ENCODE peak calls at places on chromosome 20, in eight cellular contexts. One of them, this sample, is unnamed.

GRCh38 chr20:14775778-14776177 is 438.4 kb upstream of the FLRT3 start:
- DNase-seq in pancreas: peak
- DNase-seq in cardiac muscle cell: no peak
- DNase-seq in prostate gland: peak
- DNase-seq in SK-N-SH: no peak
- DNase-seq in hepatocyte: peak
- DNase-seq in A549: peak
- DNase-seq in fibroblast of lung: peak
- DNase-seq in this sample: no peak

GRCh38 chr20:40561187-40561586 is 127.8 kb downstream of the MAFB start:
- DNase-seq in SK-N-SH: no peak
- DNase-seq in A549: no peak
- DNase-seq in pancreas: no peak
- DNase-seq in fibroblast of lung: no peak
- DNase-seq in cardiac muscle cell: no peak
- DNase-seq in prostate gland: no peak
- DNase-seq in hepatocyte: no peak
- DNase-seq in this sample: no peak

GRCh38 chr20:31851240-31851955 is 6.0 kb upstream of the FOXS1 start:
- DNase-seq in SK-N-SH: no peak
- DNase-seq in prostate gland: no peak
- DNase-seq in fibroblast of lung: no peak
- DNase-seq in pancreas: no peak
- DNase-seq in A549: no peak
- DNase-seq in cardiac muscle cell: no peak
- DNase-seq in hepatocyte: no peak
- DNase-seq in this sample: no peak

GRCh38 chr20:37723668-37724067 is 29.8 kb downstream of the CTNNBL1 start:
- DNase-seq in prostate gland: peak
- DNase-seq in SK-N-SH: no peak
- DNase-seq in fibroblast of lung: no peak
- DNase-seq in A549: no peak
- DNase-seq in pancreas: no peak
- DNase-seq in hepatocyte: no peak
- DNase-seq in cardiac muscle cell: no peak
- DNase-seq in this sample: no peak

GRCh38 chr20:32433311-32434021 is 75.3 kb downstream of the ASXL1 start:
- DNase-seq in cardiac muscle cell: no peak
- DNase-seq in prostate gland: no peak
- DNase-seq in pancreas: no peak
- DNase-seq in A549: no peak
- DNase-seq in fibroblast of lung: no peak
- DNase-seq in SK-N-SH: peak
- DNase-seq in hepatocyte: peak
- DNase-seq in this sample: peak

GRCh38 chr20:57316795-57317201 is 12.8 kb upstream of the SPO11 start:
- DNase-seq in fibroblast of lung: no peak
- DNase-seq in SK-N-SH: no peak
- DNase-seq in hepatocyte: no peak
- DNase-seq in A549: no peak
- DNase-seq in prostate gland: no peak
- DNase-seq in cardiac muscle cell: no peak
- DNase-seq in pancreas: no peak
- DNase-seq in this sample: no peak

GRCh38 chr20:2093200-2093781 is 8.3 kb upstream of the STK35 start:
- DNase-seq in SK-N-SH: peak
- DNase-seq in fibroblast of lung: peak
- DNase-seq in pancreas: no peak
- DNase-seq in hepatocyte: peak
- DNase-seq in A549: peak
- DNase-seq in cardiac muscle cell: peak
- DNase-seq in prostate gland: no peak
- DNase-seq in this sample: no peak

GRCh38 chr20:10549511-10549910 is 114.4 kb downstream of the SLX4IP start:
- DNase-seq in hepatocyte: no peak
- DNase-seq in pancreas: no peak
- DNase-seq in cardiac muscle cell: no peak
- DNase-seq in SK-N-SH: no peak
- DNase-seq in A549: no peak
- DNase-seq in prostate gland: no peak
- DNase-seq in fibroblast of lung: no peak
- DNase-seq in this sample: no peak

GRCh38 chr20:63439866-63440265 is 32.6 kb downstream of the KCNQ2 start:
- DNase-seq in pancreas: no peak
- DNase-seq in cardiac muscle cell: no peak
- DNase-seq in A549: no peak
- DNase-seq in fibroblast of lung: no peak
- DNase-seq in prostate gland: no peak
- DNase-seq in SK-N-SH: no peak
- DNase-seq in hepatocyte: no peak
- DNase-seq in this sample: no peak

GRCh38 chr20:18144541-18145099 is 7.0 kb downstream of the KAT14 start:
- DNase-seq in prostate gland: no peak
- DNase-seq in pancreas: no peak
- DNase-seq in SK-N-SH: no peak
- DNase-seq in hepatocyte: peak
- DNase-seq in fibroblast of lung: no peak
- DNase-seq in A549: no peak
- DNase-seq in cardiac muscle cell: no peak
- DNase-seq in this sample: no peak

GRCh38 chr20:33828912-33829560 is 17.9 kb downstream of the CHMP4B start:
- DNase-seq in prostate gland: no peak
- DNase-seq in pancreas: no peak
- DNase-seq in cardiac muscle cell: no peak
- DNase-seq in SK-N-SH: no peak
- DNase-seq in fibroblast of lung: no peak
- DNase-seq in hepatocyte: peak
- DNase-seq in A549: no peak
- DNase-seq in this sample: no peak

GRCh38 chr20:33827629-33828325 is 16.6 kb downstream of the CHMP4B start:
- DNase-seq in hepatocyte: no peak
- DNase-seq in pancreas: no peak
- DNase-seq in fibroblast of lung: no peak
- DNase-seq in cardiac muscle cell: no peak
- DNase-seq in A549: no peak
- DNase-seq in prostate gland: no peak
- DNase-seq in SK-N-SH: no peak
- DNase-seq in this sample: no peak

GRCh38 chr20:33828326-33828834 is 17.2 kb downstream of the CHMP4B start:
- DNase-seq in cardiac muscle cell: no peak
- DNase-seq in prostate gland: no peak
- DNase-seq in fibroblast of lung: no peak
- DNase-seq in pancreas: no peak
- DNase-seq in hepatocyte: no peak
- DNase-seq in SK-N-SH: no peak
- DNase-seq in A549: no peak
- DNase-seq in this sample: no peak

GRCh38 chr20:33830371-33830770 is 19.2 kb downstream of the CHMP4B start:
- DNase-seq in A549: no peak
- DNase-seq in fibroblast of lung: no peak
- DNase-seq in pancreas: no peak
- DNase-seq in prostate gland: no peak
- DNase-seq in SK-N-SH: no peak
- DNase-seq in cardiac muscle cell: no peak
- DNase-seq in hepatocyte: no peak
- DNase-seq in this sample: no peak

GRCh38 chr20:33829636-33830035 is 18.5 kb downstream of the CHMP4B start:
- DNase-seq in A549: no peak
- DNase-seq in pancreas: no peak
- DNase-seq in prostate gland: no peak
- DNase-seq in cardiac muscle cell: no peak
- DNase-seq in SK-N-SH: no peak
- DNase-seq in hepatocyte: no peak
- DNase-seq in fibroblast of lung: no peak
- DNase-seq in this sample: no peak
- H3K27ac ChIP-seq in A549: no peak
- H3K27ac ChIP-seq in pancreas: no peak
- H3K27ac ChIP-seq in prostate gland: peak
- H3K27ac ChIP-seq in cardiac muscle cell: peak
- H3K27ac ChIP-seq in SK-N-SH: no peak
- H3K27ac ChIP-seq in hepatocyte: peak
- H3K27ac ChIP-seq in fibroblast of lung: no peak
- H3K27ac ChIP-seq in this sample: no peak

DNA sequence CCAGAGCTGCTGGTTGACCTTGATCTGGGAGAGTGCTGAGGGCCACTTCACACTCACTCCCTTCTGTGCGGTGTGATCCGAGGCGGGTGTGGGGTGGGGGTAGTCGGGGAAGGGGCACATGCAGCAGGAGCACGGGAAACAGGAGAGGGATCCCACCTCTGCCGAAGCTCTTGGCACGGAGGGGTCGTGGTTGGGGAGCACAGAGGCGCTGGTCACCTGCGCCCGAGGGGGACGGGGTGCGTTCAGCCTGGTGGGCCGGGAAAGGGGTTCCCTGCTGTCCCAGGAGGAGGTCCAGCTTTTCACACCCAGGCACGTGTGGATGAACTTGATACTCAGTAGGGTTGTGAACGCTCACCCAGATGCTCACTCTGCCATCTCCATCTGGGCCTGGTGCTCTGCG is 17.3 kb downstream of the SS18L1 start:
- DNase-seq in hepatocyte: no peak
- DNase-seq in A549: no peak
- DNase-seq in prostate gland: no peak
- DNase-seq in pancreas: no peak
- DNase-seq in fibroblast of lung: no peak
- DNase-seq in SK-N-SH: no peak
- DNase-seq in cardiac muscle cell: no peak
- DNase-seq in this sample: no peak
- H3K4me3 ChIP-seq in hepatocyte: no peak
- H3K4me3 ChIP-seq in A549: no peak
- H3K4me3 ChIP-seq in prostate gland: no peak
- H3K4me3 ChIP-seq in pancreas: no peak
- H3K4me3 ChIP-seq in fibroblast of lung: no peak
- H3K4me3 ChIP-seq in SK-N-SH: no peak
- H3K4me3 ChIP-seq in cardiac muscle cell: no peak
- H3K4me3 ChIP-seq in this sample: no peak

GRCh38 chr20:23317081-23317480 is 33.5 kb upstream of the NXT1 start:
- DNase-seq in prostate gland: no peak
- DNase-seq in hepatocyte: no peak
- DNase-seq in A549: no peak
- DNase-seq in fibroblast of lung: no peak
- DNase-seq in pancreas: no peak
- DNase-seq in SK-N-SH: no peak
- DNase-seq in cardiac muscle cell: no peak
- DNase-seq in this sample: no peak
- TF ChIP-seq CTCF in prostate gland: no peak
- TF ChIP-seq CTCF in hepatocyte: no peak
- TF ChIP-seq CTCF in A549: no peak
- TF ChIP-seq CTCF in fibroblast of lung: no peak
- TF ChIP-seq CTCF in pancreas: no peak
- TF ChIP-seq CTCF in SK-N-SH: no peak
- TF ChIP-seq CTCF in cardiac muscle cell: no peak
- TF ChIP-seq CTCF in this sample: no peak

GRCh38 chr20:59737816-59738215 is 133.5 kb downstream of the PHACTR3 start:
- DNase-seq in prostate gland: no peak
- DNase-seq in cardiac muscle cell: no peak
- DNase-seq in A549: no peak
- DNase-seq in SK-N-SH: no peak
- DNase-seq in pancreas: no peak
- DNase-seq in hepatocyte: no peak
- DNase-seq in fibroblast of lung: no peak
- DNase-seq in this sample: no peak

GRCh38 chr20:59735486-59735885 is 131.1 kb downstream of the PHACTR3 start:
- DNase-seq in pancreas: no peak
- DNase-seq in A549: no peak
- DNase-seq in fibroblast of lung: no peak
- DNase-seq in cardiac muscle cell: no peak
- DNase-seq in SK-N-SH: no peak
- DNase-seq in hepatocyte: no peak
- DNase-seq in prostate gland: no peak
- DNase-seq in this sample: no peak

GRCh38 chr20:59735917-59736316 is 131.6 kb downstream of the PHACTR3 start:
- DNase-seq in pancreas: no peak
- DNase-seq in SK-N-SH: no peak
- DNase-seq in A549: no peak
- DNase-seq in prostate gland: no peak
- DNase-seq in cardiac muscle cell: no peak
- DNase-seq in fibroblast of lung: no peak
- DNase-seq in hepatocyte: no peak
- DNase-seq in this sample: no peak

GRCh38 chr20:59737073-59737691 is 132.8 kb downstream of the PHACTR3 start:
- DNase-seq in cardiac muscle cell: no peak
- DNase-seq in SK-N-SH: no peak
- DNase-seq in pancreas: no peak
- DNase-seq in prostate gland: no peak
- DNase-seq in hepatocyte: no peak
- DNase-seq in fibroblast of lung: no peak
- DNase-seq in A549: no peak
- DNase-seq in this sample: no peak

DNA sequence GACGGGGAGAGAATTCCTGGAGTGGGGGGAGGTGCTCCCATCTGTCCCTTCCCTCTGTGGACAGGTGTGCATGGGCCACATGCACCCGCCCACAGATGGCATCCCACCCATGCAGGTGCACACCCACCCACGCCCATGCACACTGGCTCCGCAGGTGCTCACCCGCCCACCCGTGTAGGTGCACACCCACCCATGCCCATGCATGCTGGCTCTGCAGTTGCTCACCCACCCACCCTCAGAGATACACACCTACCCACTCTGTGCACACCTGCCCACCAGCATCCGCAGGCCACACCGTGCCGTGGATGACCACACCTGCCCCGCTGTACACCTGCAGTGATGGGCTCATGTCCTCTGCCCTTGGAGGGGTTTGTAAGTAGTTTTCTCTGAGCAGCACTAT is 132.0 kb downstream of the PHACTR3 start:
- DNase-seq in SK-N-SH: no peak
- DNase-seq in A549: no peak
- DNase-seq in prostate gland: no peak
- DNase-seq in fibroblast of lung: no peak
- DNase-seq in pancreas: no peak
- DNase-seq in hepatocyte: no peak
- DNase-seq in cardiac muscle cell: no peak
- DNase-seq in this sample: no peak
- H3K27ac ChIP-seq in SK-N-SH: no peak
- H3K27ac ChIP-seq in A549: no peak
- H3K27ac ChIP-seq in prostate gland: no peak
- H3K27ac ChIP-seq in fibroblast of lung: no peak
- H3K27ac ChIP-seq in pancreas: no peak
- H3K27ac ChIP-seq in hepatocyte: no peak
- H3K27ac ChIP-seq in cardiac muscle cell: no peak
- H3K27ac ChIP-seq in this sample: no peak